ENCODE peak calls at places on chromosomes 5 and 9, in four cellular contexts. N is fibroblast of lung; Z is HFFc6; M is stimulated activated CD8-positive, alpha-beta memory T cell treated with anti-CD3 and anti-CD28 coated beads, Interleukin-15, amount 100 ng/mL, for 1 hour. W is an unnamed sample.

GRCh38 chr9:136046555-136046921 is 48.6 kb downstream of the NACC2 start:
- DNase-seq in Z (no peak), M (no peak), N (no peak), W (no peak)

GRCh38 chr5:131771692-131772091 is 25.1 kb downstream of the FNIP1 start:
- DNase-seq in Z (no peak), M (no peak), N (no peak), W (no peak)

GRCh38 chr5:133274597-133274935 is 222.8 kb downstream of the HSPA4 start:
- DNase-seq in M (no peak), Z (no peak), N (no peak), W (no peak)

GRCh38 chr9:4680750-4681149 is 1.4 kb downstream of the CDC37L1 start:
- DNase-seq in Z (peak; percentile 45), N (peak; percentile 35), M (no peak), W (no peak)

GRCh38 chr9:130347931-130348330 is 82.4 kb downstream of the HMCN2 start:
- DNase-seq in M (no peak), N (no peak), Z (no peak), W (no peak)

GRCh38 chr5:13403351-13403750 is 541.1 kb downstream of the DNAH5 start:
- DNase-seq in M (no peak), N (no peak), Z (no peak), W (no peak)

GRCh38 chr9:95924955-95925354 is 49.5 kb downstream of the ERCC6L2 start:
- DNase-seq in N (no peak), M (no peak), Z (no peak), W (no peak)

GRCh38 chr5:172915514-172915913 is 43.7 kb upstream of the RPL26L1 start:
- DNase-seq in M (no peak), N (no peak), Z (no peak), W (no peak)

GRCh38 chr5:172379481-172379880 is 74.8 kb downstream of the SH3PXD2B start:
- DNase-seq in N (no peak), Z (no peak), M (no peak), W (no peak)

GRCh38 chr9:12813960-12814876 is 39.4 kb downstream of the LURAP1L start:
- DNase-seq in M (no peak), N (peak; percentile 100), Z (peak; percentile 93), W (peak; percentile 99)

GRCh38 chr5:53679261-53679660 is 118.8 kb downstream of the NDUFS4 start:
- DNase-seq in N (no peak), M (no peak), Z (peak; percentile 35), W (peak; percentile 75)

GRCh38 chr9:31153250-31153840 is 1231.1 kb upstream of the ACO1 start:
- DNase-seq in Z (no peak), N (peak; percentile 26), M (no peak), W (no peak)

GRCh38 chr9:17063535-17064135 is 71.2 kb upstream of the CNTLN start:
- DNase-seq in M (no peak), N (peak; percentile 71), Z (peak; percentile 41), W (peak; percentile 36)

GRCh38 chr9:71854811-71855210 is 56.2 kb downstream of the ABHD17B start:
- DNase-seq in Z (no peak), N (no peak), M (no peak), W (no peak)

GRCh38 chr9:89421595-89421994 is 76.3 kb downstream of the SEMA4D start:
- DNase-seq in Z (no peak), N (no peak), M (no peak), W (peak; percentile 45)

GRCh38 chr9:34079181-34079580 is 30.5 kb upstream of the UBAP2 start:
- DNase-seq in N (peak; percentile 11), Z (peak; percentile 41), M (no peak), W (peak; percentile 85)

GRCh38 chr5:34516166-34516565 is 140.0 kb upstream of the RAI14 start:
- DNase-seq in M (no peak), Z (no peak), N (no peak), W (no peak)

GRCh38 chr5:2256646-2257288 is 374.0 kb upstream of the IRX4 start:
- DNase-seq in M (no peak), Z (no peak), N (no peak), W (no peak)

GRCh38 chr5:122704247-122705036 is 70.4 kb upstream of the SNX2 start:
- DNase-seq in Z (peak; percentile 67), M (no peak), N (peak; percentile 78), W (peak; percentile 52)

GRCh38 chr5:2262620-2263019 is 379.9 kb upstream of the IRX4 start:
- DNase-seq in Z (no peak), M (no peak), N (no peak), W (no peak)

GRCh38 chr5:79890119-79890870 is 100.8 kb downstream of the MTX3 start:
- DNase-seq in M (no peak), Z (no peak), N (no peak), W (no peak)

GRCh38 chr9:21657966-21658667 is 144.3 kb upstream of the MTAP start:
- DNase-seq in M (no peak), Z (no peak), N (no peak), W (no peak)

GRCh38 chr9:76023715-76024195 is 133.3 kb downstream of the PCSK5 start:
- DNase-seq in M (no peak), N (no peak), Z (no peak), W (no peak)

GRCh38 chr9:129140397-129141065 is 29.3 kb downstream of the PTPA start:
- DNase-seq in Z (peak; percentile 35), N (peak; percentile 69), M (no peak), W (peak; percentile 47)

GRCh38 chr9:22528485-22528884 is 81.9 kb downstream of the DMRTA1 start:
- DNase-seq in M (no peak), Z (peak; percentile 21), N (peak; percentile 61), W (no peak)

W was measured in brain microvascular endothelial cell.